ENCODE peak calls at places on chromosome 18, in six cellular contexts. One of them, this sample, is unnamed.

GRCh38 chr18:46250084-46250811 is 146.1 kb downstream of the HAUS1 start:
- DNase-seq in stimulated activated naive B cell treated with anti-CD40 and anti-IgM and Interleukin-4, amounts not matched to agents 10 μg/mL and 1 μg/mL and 100 μg/mL, for 72 hours: peak
- DNase-seq in AG10803: peak
- DNase-seq in AML-193: peak
- DNase-seq in epithelial cell of esophagus: peak
- DNase-seq in activated T-cell treated with anti-CD3 and anti-CD28 coated beads, Interleukin-2, amount 50 U/mL, for 72 hours: peak
- DNase-seq in this sample: peak

GRCh38 chr18:72041313-72042032 is 502.7 kb downstream of the CBLN2 start:
- DNase-seq in stimulated activated naive B cell treated with anti-CD40 and anti-IgM and Interleukin-4, amounts not matched to agents 10 μg/mL and 1 μg/mL and 100 μg/mL, for 72 hours: no peak
- DNase-seq in AG10803: no peak
- DNase-seq in AML-193: no peak
- DNase-seq in epithelial cell of esophagus: no peak
- DNase-seq in activated T-cell treated with anti-CD3 and anti-CD28 coated beads, Interleukin-2, amount 50 U/mL, for 72 hours: no peak
- DNase-seq in this sample: no peak

GRCh38 chr18:58315739-58316215 is 271.8 kb downstream of the NEDD4L start:
- DNase-seq in stimulated activated naive B cell treated with anti-CD40 and anti-IgM and Interleukin-4, amounts not matched to agents 10 μg/mL and 1 μg/mL and 100 μg/mL, for 72 hours: no peak
- DNase-seq in AG10803: no peak
- DNase-seq in AML-193: no peak
- DNase-seq in epithelial cell of esophagus: peak
- DNase-seq in activated T-cell treated with anti-CD3 and anti-CD28 coated beads, Interleukin-2, amount 50 U/mL, for 72 hours: no peak
- DNase-seq in this sample: peak

GRCh38 chr18:78982186-78982585 is 2.6 kb downstream of the SALL3 start:
- DNase-seq in stimulated activated naive B cell treated with anti-CD40 and anti-IgM and Interleukin-4, amounts not matched to agents 10 μg/mL and 1 μg/mL and 100 μg/mL, for 72 hours: no peak
- DNase-seq in AG10803: no peak
- DNase-seq in AML-193: no peak
- DNase-seq in epithelial cell of esophagus: no peak
- DNase-seq in activated T-cell treated with anti-CD3 and anti-CD28 coated beads, Interleukin-2, amount 50 U/mL, for 72 hours: no peak
- DNase-seq in this sample: no peak

GRCh38 chr18:54359233-54359632 is 1.5 kb downstream of the C18orf54 start:
- DNase-seq in stimulated activated naive B cell treated with anti-CD40 and anti-IgM and Interleukin-4, amounts not matched to agents 10 μg/mL and 1 μg/mL and 100 μg/mL, for 72 hours: no peak
- DNase-seq in AG10803: peak
- DNase-seq in AML-193: no peak
- DNase-seq in epithelial cell of esophagus: no peak
- DNase-seq in activated T-cell treated with anti-CD3 and anti-CD28 coated beads, Interleukin-2, amount 50 U/mL, for 72 hours: no peak
- DNase-seq in this sample: no peak

GRCh38 chr18:7417742-7418141 is 149.4 kb upstream of the PTPRM start:
- DNase-seq in stimulated activated naive B cell treated with anti-CD40 and anti-IgM and Interleukin-4, amounts not matched to agents 10 μg/mL and 1 μg/mL and 100 μg/mL, for 72 hours: no peak
- DNase-seq in AG10803: peak
- DNase-seq in AML-193: no peak
- DNase-seq in epithelial cell of esophagus: peak
- DNase-seq in activated T-cell treated with anti-CD3 and anti-CD28 coated beads, Interleukin-2, amount 50 U/mL, for 72 hours: no peak
- DNase-seq in this sample: peak

GRCh38 chr18:36127866-36128845 is 984 bp downstream of the SLC39A6 start:
- DNase-seq in stimulated activated naive B cell treated with anti-CD40 and anti-IgM and Interleukin-4, amounts not matched to agents 10 μg/mL and 1 μg/mL and 100 μg/mL, for 72 hours: no peak
- DNase-seq in AG10803: peak
- DNase-seq in AML-193: no peak
- DNase-seq in epithelial cell of esophagus: peak
- DNase-seq in activated T-cell treated with anti-CD3 and anti-CD28 coated beads, Interleukin-2, amount 50 U/mL, for 72 hours: no peak
- DNase-seq in this sample: peak

GRCh38 chr18:61664413-61665084 is 228.3 kb downstream of the RNF152 start:
- DNase-seq in stimulated activated naive B cell treated with anti-CD40 and anti-IgM and Interleukin-4, amounts not matched to agents 10 μg/mL and 1 μg/mL and 100 μg/mL, for 72 hours: no peak
- DNase-seq in AG10803: no peak
- DNase-seq in AML-193: no peak
- DNase-seq in epithelial cell of esophagus: no peak
- DNase-seq in activated T-cell treated with anti-CD3 and anti-CD28 coated beads, Interleukin-2, amount 50 U/mL, for 72 hours: no peak
- DNase-seq in this sample: no peak

GRCh38 chr18:389658-390357 is 110.7 kb downstream of the COLEC12 start:
- DNase-seq in stimulated activated naive B cell treated with anti-CD40 and anti-IgM and Interleukin-4, amounts not matched to agents 10 μg/mL and 1 μg/mL and 100 μg/mL, for 72 hours: no peak
- DNase-seq in AG10803: peak
- DNase-seq in AML-193: no peak
- DNase-seq in epithelial cell of esophagus: no peak
- DNase-seq in activated T-cell treated with anti-CD3 and anti-CD28 coated beads, Interleukin-2, amount 50 U/mL, for 72 hours: no peak
- DNase-seq in this sample: no peak

GRCh38 chr18:74463271-74463670 is 6.2 kb upstream of the DIPK1C start:
- DNase-seq in stimulated activated naive B cell treated with anti-CD40 and anti-IgM and Interleukin-4, amounts not matched to agents 10 μg/mL and 1 μg/mL and 100 μg/mL, for 72 hours: no peak
- DNase-seq in AG10803: no peak
- DNase-seq in AML-193: no peak
- DNase-seq in epithelial cell of esophagus: no peak
- DNase-seq in activated T-cell treated with anti-CD3 and anti-CD28 coated beads, Interleukin-2, amount 50 U/mL, for 72 hours: no peak
- DNase-seq in this sample: no peak

GRCh38 chr18:48879008-48879431 is 71.7 kb downstream of the SMAD7 start:
- DNase-seq in stimulated activated naive B cell treated with anti-CD40 and anti-IgM and Interleukin-4, amounts not matched to agents 10 μg/mL and 1 μg/mL and 100 μg/mL, for 72 hours: no peak
- DNase-seq in AG10803: no peak
- DNase-seq in AML-193: no peak
- DNase-seq in epithelial cell of esophagus: peak
- DNase-seq in activated T-cell treated with anti-CD3 and anti-CD28 coated beads, Interleukin-2, amount 50 U/mL, for 72 hours: no peak
- DNase-seq in this sample: no peak

GRCh38 chr18:7059276-7059675 is 58.3 kb downstream of the LAMA1 start:
- DNase-seq in stimulated activated naive B cell treated with anti-CD40 and anti-IgM and Interleukin-4, amounts not matched to agents 10 μg/mL and 1 μg/mL and 100 μg/mL, for 72 hours: no peak
- DNase-seq in AG10803: no peak
- DNase-seq in AML-193: no peak
- DNase-seq in epithelial cell of esophagus: no peak
- DNase-seq in activated T-cell treated with anti-CD3 and anti-CD28 coated beads, Interleukin-2, amount 50 U/mL, for 72 hours: no peak
- DNase-seq in this sample: no peak

GRCh38 chr18:65458871-65459270 is 291.9 kb upstream of the CDH7 start:
- DNase-seq in stimulated activated naive B cell treated with anti-CD40 and anti-IgM and Interleukin-4, amounts not matched to agents 10 μg/mL and 1 μg/mL and 100 μg/mL, for 72 hours: no peak
- DNase-seq in AG10803: no peak
- DNase-seq in AML-193: no peak
- DNase-seq in epithelial cell of esophagus: no peak
- DNase-seq in activated T-cell treated with anti-CD3 and anti-CD28 coated beads, Interleukin-2, amount 50 U/mL, for 72 hours: no peak
- DNase-seq in this sample: no peak

GRCh38 chr18:45724591-45724990 is 610 bp downstream of the SLC14A1 start:
- DNase-seq in stimulated activated naive B cell treated with anti-CD40 and anti-IgM and Interleukin-4, amounts not matched to agents 10 μg/mL and 1 μg/mL and 100 μg/mL, for 72 hours: no peak
- DNase-seq in AG10803: no peak
- DNase-seq in AML-193: no peak
- DNase-seq in epithelial cell of esophagus: no peak
- DNase-seq in activated T-cell treated with anti-CD3 and anti-CD28 coated beads, Interleukin-2, amount 50 U/mL, for 72 hours: no peak
- DNase-seq in this sample: no peak

GRCh38 chr18:38940863-38941531 is 1375.4 kb upstream of the CELF4 start:
- DNase-seq in stimulated activated naive B cell treated with anti-CD40 and anti-IgM and Interleukin-4, amounts not matched to agents 10 μg/mL and 1 μg/mL and 100 μg/mL, for 72 hours: peak
- DNase-seq in AG10803: no peak
- DNase-seq in AML-193: no peak
- DNase-seq in epithelial cell of esophagus: peak
- DNase-seq in activated T-cell treated with anti-CD3 and anti-CD28 coated beads, Interleukin-2, amount 50 U/mL, for 72 hours: peak
- DNase-seq in this sample: peak

GRCh38 chr18:24530630-24531111 is 70.2 kb downstream of the HRH4 start:
- DNase-seq in stimulated activated naive B cell treated with anti-CD40 and anti-IgM and Interleukin-4, amounts not matched to agents 10 μg/mL and 1 μg/mL and 100 μg/mL, for 72 hours: no peak
- DNase-seq in AG10803: peak
- DNase-seq in AML-193: no peak
- DNase-seq in epithelial cell of esophagus: peak
- DNase-seq in activated T-cell treated with anti-CD3 and anti-CD28 coated beads, Interleukin-2, amount 50 U/mL, for 72 hours: peak
- DNase-seq in this sample: peak

GRCh38 chr18:30970201-30970816 is 72.2 kb downstream of the DSC3 start:
- DNase-seq in stimulated activated naive B cell treated with anti-CD40 and anti-IgM and Interleukin-4, amounts not matched to agents 10 μg/mL and 1 μg/mL and 100 μg/mL, for 72 hours: no peak
- DNase-seq in AG10803: peak
- DNase-seq in AML-193: peak
- DNase-seq in epithelial cell of esophagus: peak
- DNase-seq in activated T-cell treated with anti-CD3 and anti-CD28 coated beads, Interleukin-2, amount 50 U/mL, for 72 hours: no peak
- DNase-seq in this sample: peak

GRCh38 chr18:75507636-75508035 is 80.1 kb upstream of the SMIM21 start:
- DNase-seq in stimulated activated naive B cell treated with anti-CD40 and anti-IgM and Interleukin-4, amounts not matched to agents 10 μg/mL and 1 μg/mL and 100 μg/mL, for 72 hours: no peak
- DNase-seq in AG10803: peak
- DNase-seq in AML-193: peak
- DNase-seq in epithelial cell of esophagus: peak
- DNase-seq in activated T-cell treated with anti-CD3 and anti-CD28 coated beads, Interleukin-2, amount 50 U/mL, for 72 hours: no peak
- DNase-seq in this sample: peak

GRCh38 chr18:34929336-34929780 is 111.9 kb upstream of the MAPRE2 start:
- DNase-seq in stimulated activated naive B cell treated with anti-CD40 and anti-IgM and Interleukin-4, amounts not matched to agents 10 μg/mL and 1 μg/mL and 100 μg/mL, for 72 hours: no peak
- DNase-seq in AG10803: peak
- DNase-seq in AML-193: no peak
- DNase-seq in epithelial cell of esophagus: peak
- DNase-seq in activated T-cell treated with anti-CD3 and anti-CD28 coated beads, Interleukin-2, amount 50 U/mL, for 72 hours: no peak
- DNase-seq in this sample: peak

GRCh38 chr18:46260016-46260878 is 156.1 kb downstream of the HAUS1 start:
- DNase-seq in stimulated activated naive B cell treated with anti-CD40 and anti-IgM and Interleukin-4, amounts not matched to agents 10 μg/mL and 1 μg/mL and 100 μg/mL, for 72 hours: no peak
- DNase-seq in AG10803: peak
- DNase-seq in AML-193: no peak
- DNase-seq in epithelial cell of esophagus: peak
- DNase-seq in activated T-cell treated with anti-CD3 and anti-CD28 coated beads, Interleukin-2, amount 50 U/mL, for 72 hours: no peak
- DNase-seq in this sample: peak

GRCh38 chr18:7608798-7609197 is 41.7 kb downstream of the PTPRM start:
- DNase-seq in stimulated activated naive B cell treated with anti-CD40 and anti-IgM and Interleukin-4, amounts not matched to agents 10 μg/mL and 1 μg/mL and 100 μg/mL, for 72 hours: no peak
- DNase-seq in AG10803: peak
- DNase-seq in AML-193: no peak
- DNase-seq in epithelial cell of esophagus: no peak
- DNase-seq in activated T-cell treated with anti-CD3 and anti-CD28 coated beads, Interleukin-2, amount 50 U/mL, for 72 hours: no peak
- DNase-seq in this sample: no peak